ENCODE peak calls at places on chromosomes 3 and 15, in five cellular contexts. P is heart left ventricle, H is SJSA1, S is upper lobe of right lung, Y is GM23338. Q is an unnamed sample.

GRCh38 chr3:146464783-146465182 is 4.6 kb downstream of the PLSCR2 start:
- DNase-seq in Y (no peak), S (no peak), H (no peak), P (no peak), Q (no peak)

GRCh38 chr3:48202691-48203090 is 14.5 kb upstream of the CDC25A start:
- DNase-seq in P (no peak), H (no peak), S (no peak), Y (peak; percentile 41), Q (no peak)

GRCh38 chr3:43024183-43024865 is 45.2 kb downstream of the GASK1A start:
- DNase-seq in H (no peak), S (no peak), Y (no peak), P (no peak), Q (no peak)

GRCh38 chr3:142724682-142725351 is 983 bp downstream of the TRPC1 start:
- DNase-seq in P (peak; percentile 58), Y (peak; percentile 92), S (peak; percentile 69), H (peak; percentile 59), Q (peak; percentile 71)

GRCh38 chr3:24640330-24640877 is 145.8 kb upstream of the THRB start:
- DNase-seq in P (no peak), Y (peak; percentile 51), S (no peak), H (peak; percentile 4), Q (no peak)

GRCh38 chr3:136802481-136802996 is 16.4 kb upstream of the SLC35G2 start:
- DNase-seq in S (no peak), Y (no peak), H (peak; percentile 61), P (no peak), Q (no peak)

GRCh38 chr3:128053614-128054013 is 1.4 kb downstream of the SEC61A1 start:
- DNase-seq in S (no peak), Y (no peak), H (no peak), P (no peak), Q (no peak)

GRCh38 chr3:95354494-95354893 is 1291.6 kb downstream of the NSUN3 start:
- DNase-seq in Y (peak; percentile 15), S (no peak), H (no peak), P (no peak), Q (no peak)

GRCh38 chr3:12155264-12155663 is 3.4 kb downstream of the TIMP4 start:
- DNase-seq in Y (no peak), H (no peak), S (no peak), P (no peak), Q (no peak)

GRCh38 chr15:95897651-95898050 is 432.8 kb upstream of the NR2F2 start:
- DNase-seq in P (no peak), H (no peak), S (no peak), Y (no peak), Q (no peak)

GRCh38 chr3:160941885-160942494 is 163.2 kb downstream of the B3GALNT1 start:
- DNase-seq in S (no peak), Y (peak; percentile 78), P (no peak), H (peak; percentile 59), Q (peak; percentile 81)

GRCh38 chr15:84659904-84660781 is 2.1 kb upstream of the NMB start:
- DNase-seq in Y (no peak), S (no peak), H (no peak), P (no peak), Q (no peak)

GRCh38 chr3:39146611-39147373 is 6.6 kb downstream of the CSRNP1 start:
- DNase-seq in H (peak; percentile 93), S (peak; percentile 84), P (peak; percentile 93), Y (no peak), Q (peak; percentile 90)

GRCh38 chr3:124878561-124879394 is 8.4 kb downstream of the ITGB5 start:
- DNase-seq in H (peak; percentile 84), P (peak; percentile 52), S (no peak), Y (no peak), Q (peak; percentile 75)

GRCh38 chr15:64842986-64843561 is 1.4 kb downstream of the PLEKHO2 start:
- DNase-seq in Y (no peak), P (peak; percentile 79), S (peak; percentile 80), H (peak; percentile 53), Q (peak; percentile 92)

GRCh38 chr15:55897560-55898336 is 95.7 kb downstream of the NEDD4 start:
- DNase-seq in H (peak; percentile 61), S (no peak), Y (peak; percentile 85), P (no peak), Q (no peak)

GRCh38 chr3:52707585-52707984 is 1.7 kb downstream of the SPCS1 start:
- DNase-seq in H (no peak), S (no peak), P (no peak), Y (no peak), Q (no peak)

GRCh38 chr3:95752199-95752598 is 1062.2 kb upstream of the EPHA6 start:
- DNase-seq in S (no peak), P (no peak), Y (peak; percentile 10), H (no peak), Q (no peak)

GRCh38 chr3:25727316-25727715 is 55.9 kb downstream of the NGLY1 start:
- DNase-seq in H (no peak), P (no peak), S (no peak), Y (no peak), Q (no peak)

GRCh38 chr15:37053070-37053653 is 47.2 kb downstream of the MEIS2 start:
- DNase-seq in S (no peak), H (no peak), P (no peak), Y (no peak), Q (no peak)

GRCh38 chr15:55276324-55276723 is 13.3 kb downstream of the RAB27A start:
- DNase-seq in S (no peak), P (no peak), H (no peak), Y (no peak), Q (no peak)

GRCh38 chr3:20930034-20930433 is 744.0 kb upstream of the SGO1 start:
- DNase-seq in S (no peak), H (no peak), Y (peak; percentile 64), P (no peak), Q (no peak)

GRCh38 chr15:29345549-29346525 is 76.2 kb upstream of the NSMCE3 start:
- DNase-seq in Y (peak; percentile 85), P (no peak), H (no peak), S (no peak), Q (no peak)

GRCh38 chr3:65883614-65884013 is 155.1 kb downstream of the MAGI1 start:
- DNase-seq in S (no peak), Y (no peak), H (peak; percentile 78), P (no peak), Q (no peak)

GRCh38 chr3:176566757-176567156 is 630.5 kb downstream of the TBL1XR1 start:
- DNase-seq in S (no peak), P (no peak), Y (no peak), H (no peak), Q (no peak)

GRCh38 chr3:197428961-197429360 is 126.8 kb downstream of the BDH1 start:
- DNase-seq in S (no peak), H (no peak), Y (no peak), P (no peak), Q (no peak)

GRCh38 chr15:90266061-90266431 is 574 bp downstream of the NGRN start:
- DNase-seq in S (peak; percentile 72), Y (peak; percentile 70), P (peak; percentile 44), H (no peak), Q (peak; percentile 73)

GRCh38 chr15:41806291-41807181 is 21.4 kb upstream of the JMJD7 start:
- DNase-seq in P (peak; percentile 48), Y (peak; percentile 54), S (no peak), H (no peak), Q (peak; percentile 58)

GRCh38 chr3:32304510-32304909 is 66.0 kb downstream of the CMTM8 start:
- DNase-seq in Y (no peak), P (no peak), S (no peak), H (no peak), Q (no peak)

GRCh38 chr15:99704444-99704838 is 28.8 kb downstream of the LYSMD4 start:
- DNase-seq in H (peak; percentile 78), S (no peak), Y (peak; percentile 94), P (no peak), Q (no peak)

GRCh38 chr3:10824468-10824867 is 8.4 kb downstream of the SLC6A11 start:
- DNase-seq in H (no peak), P (no peak), Y (no peak), S (no peak), Q (no peak)

GRCh38 chr3:63429905-63430304 is 151.8 kb downstream of the SYNPR start:
- DNase-seq in H (no peak), S (no peak), Y (no peak), P (no peak), Q (no peak)

GRCh38 chr3:143465638-143466037 is 346.1 kb downstream of the CHST2 start:
- DNase-seq in P (no peak), Y (no peak), S (no peak), H (no peak), Q (no peak)

GRCh38 chr3:189260556-189261493 is 89.1 kb downstream of the TPRG1 start:
- DNase-seq in Y (no peak), S (peak; percentile 72), H (no peak), P (peak; percentile 67), Q (no peak)

GRCh38 chr3:55624238-55624637 is 137.1 kb upstream of the WNT5A start:
- DNase-seq in S (no peak), Y (no peak), H (peak; percentile 39), P (no peak), Q (no peak)

GRCh38 chr15:73153447-73153846 is 101.2 kb downstream of the NEO1 start:
- DNase-seq in P (no peak), S (no peak), Y (no peak), H (no peak), Q (no peak)
- H3K27ac ChIP-seq in P (no peak overlapping the region), S (no peak overlapping the region), Y (no peak overlapping the region), H (no peak overlapping the region), Q (no peak overlapping the region)

DNA sequence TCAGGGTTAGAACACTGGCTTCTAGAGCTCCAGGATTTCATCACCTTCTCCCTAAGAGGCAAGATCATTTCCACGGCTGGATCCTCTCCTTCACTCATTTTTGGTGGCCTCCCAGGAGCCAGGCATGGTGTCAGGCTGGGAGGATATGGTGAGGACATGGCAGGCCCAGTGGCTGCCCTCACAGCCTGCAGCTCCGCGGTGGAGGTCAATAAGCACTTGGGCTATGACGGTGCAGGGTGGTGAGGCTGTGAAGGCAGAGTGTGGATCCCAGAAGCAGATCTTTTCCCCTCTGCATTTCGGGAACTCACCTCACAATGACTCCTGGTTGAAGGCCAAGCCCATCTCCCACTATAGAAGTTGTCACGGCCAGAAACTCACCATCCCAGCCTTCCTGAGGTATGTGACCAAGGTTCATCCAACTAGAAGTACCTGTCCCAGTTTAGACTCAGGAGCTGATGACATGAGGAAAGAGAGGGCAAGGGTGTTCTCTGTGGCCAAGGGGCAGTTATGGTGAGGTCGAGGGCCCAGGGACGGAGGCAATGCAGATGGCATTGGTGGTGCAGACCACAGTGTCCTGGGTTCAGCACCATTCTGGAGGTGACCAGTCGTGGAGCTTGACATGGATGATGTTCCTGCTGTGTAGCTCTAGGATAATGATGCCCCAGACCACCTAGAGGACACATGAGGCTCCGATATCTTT is 100.1 kb upstream of the SMAD3 start:
- DNase-seq in Y (no peak), S (no peak), H (no peak), P (no peak), Q (no peak)
- H3K27ac ChIP-seq in Y (no peak overlapping the region), S (no peak overlapping the region), H (no peak overlapping the region), P (no peak overlapping the region), Q (no peak overlapping the region)

DNA sequence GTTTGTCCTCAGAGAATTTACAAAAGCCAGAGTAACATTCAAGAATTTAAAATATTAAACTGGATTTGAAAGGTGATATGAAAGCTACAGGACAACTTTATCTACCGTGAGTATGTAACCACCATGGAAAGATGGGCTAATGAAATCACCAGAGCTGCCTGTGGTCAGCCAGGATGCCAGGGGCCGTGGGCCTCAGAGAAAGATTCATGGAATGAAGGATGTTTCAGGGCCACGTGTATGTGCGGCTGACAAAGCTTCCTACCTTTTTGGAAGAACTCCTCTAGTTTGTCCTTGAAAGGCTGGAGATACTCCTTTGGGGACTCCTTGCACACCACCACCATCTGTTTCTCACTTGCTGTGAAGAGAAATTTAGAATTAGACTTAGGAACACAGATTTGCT is 138.9 kb downstream of the GREM1 start:
- DNase-seq in S (no peak), H (peak; percentile 47), P (no peak), Y (no peak), Q (no peak)
- H3K27ac ChIP-seq in S (no peak overlapping the region), H (peak overlapping the region; percentile 83), P (no peak overlapping the region), Y (no peak overlapping the region), Q (no peak overlapping the region)

GRCh38 chr15:40440300-40441011 is at the start of gene BAHD1:
- DNase-seq in H (peak; percentile 84), P (peak; percentile 99), S (peak; percentile 99), Y (peak; percentile 98), Q (peak; percentile 98)
- H3K27ac ChIP-seq in H (peak within 1 kb of the TSS; percentile 50), P (peak within 1 kb of the TSS; percentile 82), S (peak within 1 kb of the TSS; percentile 78), Y (peak within 1 kb of the TSS; percentile 78), Q (peak within 1 kb of the TSS; percentile 85)